ENCODE peak calls at places on chromosome 22, in ten cellular contexts. One of them, this sample, is unnamed.

GRCh38 chr22:39024923-39025322 is 4.0 kb downstream of the APOBEC3D start:
- DNase-seq in Right ventricle myocardium superior: no peak
- DNase-seq in PC-3: no peak
- DNase-seq in endothelial cell: no peak
- DNase-seq in stomach: no peak
- DNase-seq in NCI-H1092 treated with DMSO at 0.1 percent for 48 hours: no peak
- DNase-seq in SW 1271: no peak
- DNase-seq in fibroblast of lung: no peak
- DNase-seq in cardiac fibroblast: no peak
- DNase-seq in HFFc6: no peak
- DNase-seq in this sample: no peak

GRCh38 chr22:37639070-37639760 is at the start of gene SH3BP1:
- DNase-seq in Right ventricle myocardium superior: peak
- DNase-seq in PC-3: peak
- DNase-seq in endothelial cell: peak
- DNase-seq in stomach: peak
- DNase-seq in NCI-H1092 treated with DMSO at 0.1 percent for 48 hours: no peak
- DNase-seq in SW 1271: no peak
- DNase-seq in fibroblast of lung: peak
- DNase-seq in cardiac fibroblast: peak
- DNase-seq in HFFc6: no peak
- DNase-seq in this sample: no peak

GRCh38 chr22:23793326-23793725 is 6.6 kb downstream of the SMARCB1 start:
- DNase-seq in Right ventricle myocardium superior: no peak
- DNase-seq in PC-3: no peak
- DNase-seq in endothelial cell: no peak
- DNase-seq in stomach: no peak
- DNase-seq in NCI-H1092 treated with DMSO at 0.1 percent for 48 hours: no peak
- DNase-seq in SW 1271: no peak
- DNase-seq in fibroblast of lung: no peak
- DNase-seq in cardiac fibroblast: no peak
- DNase-seq in HFFc6: no peak
- DNase-seq in this sample: no peak

GRCh38 chr22:49087163-49087562 is 740.5 kb downstream of the BRD1 start:
- DNase-seq in Right ventricle myocardium superior: no peak
- DNase-seq in PC-3: no peak
- DNase-seq in endothelial cell: no peak
- DNase-seq in stomach: no peak
- DNase-seq in NCI-H1092 treated with DMSO at 0.1 percent for 48 hours: no peak
- DNase-seq in SW 1271: no peak
- DNase-seq in fibroblast of lung: no peak
- DNase-seq in cardiac fibroblast: no peak
- DNase-seq in HFFc6: no peak
- DNase-seq in this sample: no peak

GRCh38 chr22:37266581-37267127 is 15.7 kb upstream of the CYTH4 start:
- DNase-seq in Right ventricle myocardium superior: no peak
- DNase-seq in PC-3: no peak
- DNase-seq in endothelial cell: no peak
- DNase-seq in stomach: no peak
- DNase-seq in NCI-H1092 treated with DMSO at 0.1 percent for 48 hours: no peak
- DNase-seq in SW 1271: no peak
- DNase-seq in fibroblast of lung: no peak
- DNase-seq in cardiac fibroblast: no peak
- DNase-seq in HFFc6: no peak
- DNase-seq in this sample: no peak

GRCh38 chr22:17788528-17789378 is 14.5 kb upstream of the BID start:
- DNase-seq in Right ventricle myocardium superior: no peak
- DNase-seq in PC-3: no peak
- DNase-seq in endothelial cell: no peak
- DNase-seq in stomach: no peak
- DNase-seq in NCI-H1092 treated with DMSO at 0.1 percent for 48 hours: no peak
- DNase-seq in SW 1271: no peak
- DNase-seq in fibroblast of lung: no peak
- DNase-seq in cardiac fibroblast: no peak
- DNase-seq in HFFc6: no peak
- DNase-seq in this sample: no peak

GRCh38 chr22:43047605-43048004 is 32.7 kb upstream of the PACSIN2 start:
- DNase-seq in Right ventricle myocardium superior: no peak
- DNase-seq in PC-3: no peak
- DNase-seq in endothelial cell: no peak
- DNase-seq in stomach: no peak
- DNase-seq in NCI-H1092 treated with DMSO at 0.1 percent for 48 hours: no peak
- DNase-seq in SW 1271: no peak
- DNase-seq in fibroblast of lung: no peak
- DNase-seq in cardiac fibroblast: no peak
- DNase-seq in HFFc6: no peak
- DNase-seq in this sample: no peak

GRCh38 chr22:45544588-45545170 is 42.0 kb downstream of the FBLN1 start:
- DNase-seq in Right ventricle myocardium superior: no peak
- DNase-seq in PC-3: no peak
- DNase-seq in endothelial cell: no peak
- DNase-seq in stomach: no peak
- DNase-seq in NCI-H1092 treated with DMSO at 0.1 percent for 48 hours: no peak
- DNase-seq in SW 1271: no peak
- DNase-seq in fibroblast of lung: peak
- DNase-seq in cardiac fibroblast: peak
- DNase-seq in HFFc6: no peak
- DNase-seq in this sample: no peak

GRCh38 chr22:50016988-50017700 is 4.6 kb upstream of the IL17REL start:
- DNase-seq in Right ventricle myocardium superior: peak
- DNase-seq in PC-3: no peak
- DNase-seq in endothelial cell: no peak
- DNase-seq in stomach: peak
- DNase-seq in NCI-H1092 treated with DMSO at 0.1 percent for 48 hours: no peak
- DNase-seq in SW 1271: no peak
- DNase-seq in fibroblast of lung: no peak
- DNase-seq in cardiac fibroblast: no peak
- DNase-seq in HFFc6: no peak
- DNase-seq in this sample: no peak

GRCh38 chr22:45863981-45864751 is 112.8 kb downstream of the WNT7B start:
- DNase-seq in Right ventricle myocardium superior: peak
- DNase-seq in PC-3: peak
- DNase-seq in endothelial cell: peak
- DNase-seq in stomach: peak
- DNase-seq in NCI-H1092 treated with DMSO at 0.1 percent for 48 hours: peak
- DNase-seq in SW 1271: no peak
- DNase-seq in fibroblast of lung: peak
- DNase-seq in cardiac fibroblast: peak
- DNase-seq in HFFc6: peak
- DNase-seq in this sample: peak

GRCh38 chr22:22772883-22773282 is 114.7 kb upstream of the IGLL5 start:
- DNase-seq in Right ventricle myocardium superior: no peak
- DNase-seq in PC-3: no peak
- DNase-seq in endothelial cell: no peak
- DNase-seq in stomach: no peak
- DNase-seq in NCI-H1092 treated with DMSO at 0.1 percent for 48 hours: no peak
- DNase-seq in SW 1271: no peak
- DNase-seq in fibroblast of lung: no peak
- DNase-seq in cardiac fibroblast: no peak
- DNase-seq in HFFc6: no peak
- DNase-seq in this sample: no peak

GRCh38 chr22:24444251-24444650 is 16.9 kb downstream of the ADORA2A start:
- DNase-seq in Right ventricle myocardium superior: no peak
- DNase-seq in PC-3: no peak
- DNase-seq in endothelial cell: no peak
- DNase-seq in stomach: no peak
- DNase-seq in NCI-H1092 treated with DMSO at 0.1 percent for 48 hours: no peak
- DNase-seq in SW 1271: no peak
- DNase-seq in fibroblast of lung: no peak
- DNase-seq in cardiac fibroblast: no peak
- DNase-seq in HFFc6: no peak
- DNase-seq in this sample: no peak

GRCh38 chr22:31488346-31488883 is 1.2 kb downstream of the EIF4ENIF1 start:
- DNase-seq in Right ventricle myocardium superior: no peak
- DNase-seq in PC-3: no peak
- DNase-seq in endothelial cell: no peak
- DNase-seq in stomach: no peak
- DNase-seq in NCI-H1092 treated with DMSO at 0.1 percent for 48 hours: no peak
- DNase-seq in SW 1271: no peak
- DNase-seq in fibroblast of lung: no peak
- DNase-seq in cardiac fibroblast: no peak
- DNase-seq in HFFc6: no peak
- DNase-seq in this sample: no peak

GRCh38 chr22:32794449-32795213 is 6.9 kb upstream of the TIMP3 start:
- DNase-seq in Right ventricle myocardium superior: no peak
- DNase-seq in PC-3: no peak
- DNase-seq in endothelial cell: no peak
- DNase-seq in stomach: no peak
- DNase-seq in NCI-H1092 treated with DMSO at 0.1 percent for 48 hours: no peak
- DNase-seq in SW 1271: no peak
- DNase-seq in fibroblast of lung: peak
- DNase-seq in cardiac fibroblast: no peak
- DNase-seq in HFFc6: no peak
- DNase-seq in this sample: no peak

GRCh38 chr22:18109410-18110193 is 1.0 kb upstream of the TUBA8 start:
- DNase-seq in Right ventricle myocardium superior: no peak
- DNase-seq in PC-3: no peak
- DNase-seq in endothelial cell: no peak
- DNase-seq in stomach: no peak
- DNase-seq in NCI-H1092 treated with DMSO at 0.1 percent for 48 hours: no peak
- DNase-seq in SW 1271: no peak
- DNase-seq in fibroblast of lung: no peak
- DNase-seq in cardiac fibroblast: no peak
- DNase-seq in HFFc6: no peak
- DNase-seq in this sample: no peak

GRCh38 chr22:49349841-49350381 is 477.8 kb downstream of the BRD1 start:
- DNase-seq in Right ventricle myocardium superior: no peak
- DNase-seq in PC-3: no peak
- DNase-seq in endothelial cell: no peak
- DNase-seq in stomach: no peak
- DNase-seq in NCI-H1092 treated with DMSO at 0.1 percent for 48 hours: no peak
- DNase-seq in SW 1271: no peak
- DNase-seq in fibroblast of lung: no peak
- DNase-seq in cardiac fibroblast: no peak
- DNase-seq in HFFc6: no peak
- DNase-seq in this sample: no peak

GRCh38 chr22:27260087-27260730 is 541.3 kb downstream of the MN1 start:
- DNase-seq in Right ventricle myocardium superior: no peak
- DNase-seq in PC-3: no peak
- DNase-seq in endothelial cell: no peak
- DNase-seq in stomach: no peak
- DNase-seq in NCI-H1092 treated with DMSO at 0.1 percent for 48 hours: no peak
- DNase-seq in SW 1271: no peak
- DNase-seq in fibroblast of lung: no peak
- DNase-seq in cardiac fibroblast: no peak
- DNase-seq in HFFc6: no peak
- DNase-seq in this sample: no peak

GRCh38 chr22:46360097-46360496 is 24.6 kb downstream of the TRMU start:
- DNase-seq in Right ventricle myocardium superior: no peak
- DNase-seq in PC-3: no peak
- DNase-seq in endothelial cell: no peak
- DNase-seq in stomach: no peak
- DNase-seq in NCI-H1092 treated with DMSO at 0.1 percent for 48 hours: no peak
- DNase-seq in SW 1271: no peak
- DNase-seq in fibroblast of lung: no peak
- DNase-seq in cardiac fibroblast: no peak
- DNase-seq in HFFc6: no peak
- DNase-seq in this sample: no peak